ENCODE peak calls at places on chromosome 1, in ten cellular contexts. H is PC-3; I is stimulated activated CD4-positive, alpha-beta T cell treated with anti-CD3 and anti-CD28 coated beads, TNF-alpha, amount 100 ng/mL, for 4 hours; G is HFFc6; M is GF-D8; B is posterior cingulate gyrus; Y is Right ventricle myocardium superior; T is K562; P is omental fat pad; Q is activated T-helper 2 cell treated with anti-CD3 and anti-CD28 coated beads, Interferon-gamma antibody, Interleukin-2, Interleukin-4, amounts not matched to agents 10 μg/mL and 5 μg/mL and 100 μg/mL, durations not matched to agents 14 hours and 24 hours and 36 hours. D is an unnamed sample.
A peak's percentile ranks its signal among the peaks of the same experiment; 100 is the strongest.

GRCh38 chr1:7172804-7173203 is 387.6 kb downstream of the CAMTA1 start:
- DNase-seq in H (no peak), I (no peak), G (no peak), M (no peak), B (no peak), Y (peak; percentile 52), T (no peak), P (no peak), Q (no peak), D (no peak)

GRCh38 chr1:53627031-53627430 is 111.9 kb downstream of the GLIS1 start:
- DNase-seq in H (no peak), I (no peak), G (no peak), M (no peak), B (no peak), Y (no peak), T (no peak), P (no peak), Q (no peak), D (no peak)

GRCh38 chr1:192766876-192767275 is 42.0 kb upstream of the RGS2 start:
- DNase-seq in H (no peak), I (no peak), G (no peak), M (no peak), B (no peak), Y (no peak), T (no peak), P (no peak), Q (no peak), D (no peak)

GRCh38 chr1:45304311-45305081 is 22.2 kb upstream of the HPDL start:
- DNase-seq in H (peak; percentile 20), I (no peak), G (no peak), M (no peak), B (no peak), Y (peak; percentile 52), T (no peak), P (no peak), Q (peak; percentile 15), D (peak; percentile 27)

GRCh38 chr1:18055181-18055580 is 52.4 kb upstream of the IGSF21 start:
- DNase-seq in H (no peak), I (no peak), G (no peak), M (no peak), B (no peak), Y (no peak), T (no peak), P (no peak), Q (no peak), D (no peak)

GRCh38 chr1:151060241-151061011 is at the start of gene MLLT11:
- DNase-seq in H (peak; percentile 66), I (no peak), G (peak; percentile 43), M (no peak), B (peak; percentile 69), Y (peak; percentile 45), T (peak; percentile 40), P (no peak), Q (no peak), D (peak; percentile 60)

GRCh38 chr1:167905182-167905581 is 8.8 kb downstream of the ADCY10 start:
- DNase-seq in H (no peak), I (no peak), G (no peak), M (peak; percentile 96), B (no peak), Y (no peak), T (no peak), P (no peak), Q (no peak), D (no peak)

GRCh38 chr1:93597697-93598096 is 83.9 kb downstream of the BCAR3 start:
- DNase-seq in H (no peak), I (no peak), G (no peak), M (no peak), B (no peak), Y (peak; percentile 63), T (no peak), P (no peak), Q (no peak), D (no peak)

GRCh38 chr1:23799570-23800395 is 771 bp downstream of the GALE start:
- DNase-seq in H (peak; percentile 91), I (no peak), G (peak; percentile 45), M (peak; percentile 17), B (no peak), Y (peak; percentile 59), T (peak; percentile 72), P (peak; percentile 49), Q (no peak), D (no peak)

GRCh38 chr1:84735483-84735882 is 45.2 kb upstream of the SSX2IP start:
- DNase-seq in H (no peak), I (no peak), G (peak; percentile 54), M (no peak), B (no peak), Y (no peak), T (no peak), P (no peak), Q (no peak), D (no peak)

GRCh38 chr1:215845224-215845902 is 278.3 kb downstream of the KCTD3 start:
- DNase-seq in H (peak; percentile 94), I (no peak), G (peak; percentile 88), M (no peak), B (no peak), Y (no peak), T (no peak), P (no peak), Q (no peak), D (no peak)

GRCh38 chr1:214506972-214507431 is 44.4 kb downstream of the PTPN14 start:
- DNase-seq in H (peak; percentile 94), I (no peak), G (no peak), M (no peak), B (no peak), Y (no peak), T (no peak), P (no peak), Q (no peak), D (no peak)

GRCh38 chr1:53578358-53578757 is 119.2 kb downstream of the DMRTB1 start:
- DNase-seq in H (no peak), I (no peak), G (no peak), M (no peak), B (no peak), Y (no peak), T (no peak), P (no peak), Q (no peak), D (no peak)

GRCh38 chr1:222974496-222974895 is 159.7 kb downstream of the DISP1 start:
- DNase-seq in H (peak; percentile 91), I (no peak), G (peak; percentile 95), M (no peak), B (no peak), Y (no peak), T (no peak), P (no peak), Q (no peak), D (no peak)

GRCh38 chr1:90313756-90314155 is 318.8 kb downstream of the ZNF326 start:
- DNase-seq in H (no peak), I (no peak), G (no peak), M (no peak), B (no peak), Y (no peak), T (no peak), P (no peak), Q (no peak), D (no peak)

GRCh38 chr1:31902509-31902857 is 35.7 kb downstream of the PTP4A2 start:
- DNase-seq in H (no peak), I (no peak), G (no peak), M (no peak), B (no peak), Y (no peak), T (no peak), P (no peak), Q (no peak), D (no peak)

GRCh38 chr1:7770620-7770938 is 517 bp upstream of the VAMP3 start:
- DNase-seq in H (no peak), I (no peak), G (no peak), M (no peak), B (no peak), Y (no peak), T (no peak), P (no peak), Q (no peak), D (peak; percentile 60)

GRCh38 chr1:93324486-93325464 is 20.9 kb upstream of the DR1 start:
- DNase-seq in H (peak; percentile 94), I (no peak), G (peak; percentile 87), M (no peak), B (no peak), Y (no peak), T (no peak), P (no peak), Q (no peak), D (no peak)

GRCh38 chr1:172638885-172639831 is 19.7 kb upstream of the FASLG start:
- DNase-seq in H (peak; percentile 100), I (peak; percentile 58), G (peak; percentile 94), M (no peak), B (no peak), Y (no peak), T (no peak), P (no peak), Q (peak; percentile 76), D (no peak)

GRCh38 chr1:185559684-185560310 is 174.4 kb upstream of the HMCN1 start:
- DNase-seq in H (peak; percentile 53), I (no peak), G (peak; percentile 38), M (peak; percentile 31), B (peak; percentile 22), Y (peak; percentile 42), T (peak; percentile 24), P (no peak), Q (peak; percentile 75), D (peak; percentile 54)

GRCh38 chr1:20729155-20729931 is 3.2 kb downstream of the SH2D5 start:
- DNase-seq in H (no peak), I (no peak), G (no peak), M (no peak), B (no peak), Y (no peak), T (no peak), P (no peak), Q (no peak), D (no peak)

GRCh38 chr1:94951056-94951455 is 24.1 kb upstream of the CNN3 start:
- DNase-seq in H (no peak), I (no peak), G (no peak), M (no peak), B (no peak), Y (no peak), T (no peak), P (no peak), Q (no peak), D (no peak)